ENCODE peak calls at places on chromosomes 16 and 17, in six cellular contexts. S is IMR-90, T is fibroblast of the aortic adventitia, P is HCT116, R is RWPE1, V is GM06990. G is an unnamed sample.

GRCh38 chr17:50127661-50128361 is 2.1 kb downstream of the SAMD14 start:
- DNase-seq in S (peak; percentile 45), P (no peak), T (no peak), V (no peak), R (no peak), G (no peak)

GRCh38 chr16:79712273-79712672 is 111.7 kb upstream of the MAF start:
- DNase-seq in S (no peak), P (no peak), R (no peak), V (no peak), T (no peak), G (no peak)

GRCh38 chr16:777826-778225 is 10.4 kb downstream of the RPUSD1 start:
- DNase-seq in V (no peak), S (peak; percentile 19), R (no peak), T (no peak), P (no peak), G (no peak)

GRCh38 chr16:27401768-27402568 is at the start of gene IL21R:
- DNase-seq in T (peak; percentile 59), V (peak; percentile 95), S (peak; percentile 61), R (no peak), P (no peak), G (peak; percentile 84)

GRCh38 chr17:50950002-50950877 is 84.1 kb upstream of the TOB1 start:
- DNase-seq in T (peak; percentile 89), P (peak; percentile 88), S (peak; percentile 84), V (peak; percentile 63), R (peak; percentile 95), G (peak; percentile 79)

GRCh38 chr17:40553694-40554534 is 11.4 kb downstream of the CCR7 start:
- DNase-seq in P (no peak), S (peak; percentile 43), V (no peak), R (no peak), T (peak; percentile 80), G (no peak)

GRCh38 chr16:69693916-69694315 is 32.4 kb downstream of the NQO1 start:
- DNase-seq in P (no peak), S (no peak), R (no peak), V (no peak), T (no peak), G (no peak)

GRCh38 chr17:29710891-29711418 is 88.2 kb upstream of the CORO6 start:
- DNase-seq in S (peak; percentile 56), P (no peak), R (peak; percentile 93), T (peak; percentile 47), V (no peak), G (no peak)

DNA sequence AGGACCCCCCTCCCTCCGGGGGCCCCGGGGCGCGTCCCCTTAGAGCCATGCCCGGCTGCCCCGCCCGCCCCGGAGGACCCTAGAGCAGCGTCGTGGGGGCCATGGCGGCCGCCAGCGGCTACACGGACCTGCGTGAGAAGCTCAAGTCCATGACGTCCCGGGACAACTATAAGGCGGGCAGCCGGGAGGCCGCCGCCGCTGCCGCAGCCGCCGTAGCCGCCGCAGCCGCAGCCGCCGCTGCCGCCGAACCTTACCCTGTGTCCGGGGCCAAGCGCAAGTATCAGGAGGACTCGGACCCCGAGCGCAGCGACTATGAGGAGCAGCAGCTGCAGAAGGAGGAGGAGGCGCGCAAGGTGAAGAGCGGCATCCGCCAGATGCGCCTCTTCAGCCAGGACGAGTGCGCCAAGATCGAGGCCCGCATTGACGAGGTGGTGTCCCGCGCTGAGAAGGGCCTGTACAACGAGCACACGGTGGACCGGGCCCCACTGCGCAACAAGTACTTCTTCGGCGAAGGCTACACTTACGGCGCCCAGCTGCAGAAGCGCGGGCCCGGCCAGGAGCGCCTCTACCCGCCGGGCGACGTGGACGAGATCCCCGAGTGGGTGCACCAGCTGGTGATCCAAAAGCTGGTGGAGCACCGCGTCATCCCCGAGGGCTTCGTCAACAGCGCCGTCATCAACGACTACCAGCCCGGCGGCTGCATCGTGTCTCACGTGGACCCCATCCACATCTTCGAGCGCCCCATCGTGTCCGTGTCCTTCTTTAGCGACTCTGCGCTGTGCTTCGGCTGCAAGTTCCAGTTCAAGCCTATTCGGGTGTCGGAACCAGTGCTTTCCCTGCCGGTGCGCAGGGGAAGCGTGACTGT is 747 bp downstream of the ALKBH5 start:
- DNase-seq in V (peak; percentile 64), S (peak; percentile 55), R (no peak), P (no peak), T (peak; percentile 42), G (peak; percentile 45)
- TF ChIP-seq CTCF in V (peak; percentile 15), S (no peak), R (no peak), P (no peak), T (no peak), G (peak; percentile 19)

GRCh38 chr16:88394426-88394825 is 11.7 kb downstream of the ZNF469 start:
- DNase-seq in T (no peak), R (no peak), P (no peak), V (no peak), S (no peak), G (no peak)

GRCh38 chr16:88393034-88393433 is 10.3 kb downstream of the ZNF469 start:
- DNase-seq in T (no peak), P (no peak), S (no peak), V (no peak), R (no peak), G (no peak)

GRCh38 chr16:88392111-88392510 is 9.4 kb downstream of the ZNF469 start:
- DNase-seq in R (no peak), V (no peak), S (no peak), P (no peak), T (no peak), G (no peak)

GRCh38 chr16:88392616-88393015 is 9.9 kb downstream of the ZNF469 start:
- DNase-seq in R (no peak), V (no peak), P (no peak), S (no peak), T (no peak), G (no peak)

DNA sequence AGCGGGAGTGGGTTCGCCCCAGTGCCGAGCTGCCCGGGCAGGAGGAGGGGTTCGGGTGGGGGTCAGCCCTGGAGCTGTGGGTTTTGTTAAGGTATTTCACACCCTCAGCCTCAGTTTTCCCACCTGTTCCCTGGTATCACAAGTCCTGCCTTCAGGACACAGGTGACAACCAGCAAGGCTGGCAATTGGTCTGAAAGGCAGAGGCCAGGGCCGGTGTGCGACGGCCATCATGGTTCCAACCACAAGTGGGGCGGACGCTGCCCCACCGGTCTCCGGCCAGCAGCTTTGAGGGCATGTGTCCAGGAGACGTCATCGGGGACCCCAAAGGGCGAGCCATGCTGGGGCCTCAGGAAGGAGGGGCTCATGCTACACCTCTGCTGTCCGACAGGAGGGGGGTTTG is 10.8 kb downstream of the ZNF469 start:
- DNase-seq in V (no peak), R (no peak), S (no peak), T (no peak), P (no peak), G (no peak)
- TF ChIP-seq CTCF in V (no peak), R (no peak), S (no peak), T (no peak), P (no peak), G (no peak)

GRCh38 chr16:56267888-56268287 is 76.6 kb downstream of the GNAO1 start:
- DNase-seq in V (no peak), T (no peak), S (no peak), P (no peak), R (no peak), G (no peak)

GRCh38 chr16:56269276-56269675 is 78.0 kb downstream of the GNAO1 start:
- DNase-seq in R (no peak), S (no peak), V (no peak), T (no peak), P (no peak), G (no peak)

GRCh38 chr16:56270828-56271227 is 79.5 kb downstream of the GNAO1 start:
- DNase-seq in V (no peak), R (no peak), S (no peak), P (no peak), T (no peak), G (no peak)

GRCh38 chr16:56268799-56269198 is 77.5 kb downstream of the GNAO1 start:
- DNase-seq in V (no peak), P (no peak), R (no peak), T (no peak), S (no peak), G (no peak)

DNA sequence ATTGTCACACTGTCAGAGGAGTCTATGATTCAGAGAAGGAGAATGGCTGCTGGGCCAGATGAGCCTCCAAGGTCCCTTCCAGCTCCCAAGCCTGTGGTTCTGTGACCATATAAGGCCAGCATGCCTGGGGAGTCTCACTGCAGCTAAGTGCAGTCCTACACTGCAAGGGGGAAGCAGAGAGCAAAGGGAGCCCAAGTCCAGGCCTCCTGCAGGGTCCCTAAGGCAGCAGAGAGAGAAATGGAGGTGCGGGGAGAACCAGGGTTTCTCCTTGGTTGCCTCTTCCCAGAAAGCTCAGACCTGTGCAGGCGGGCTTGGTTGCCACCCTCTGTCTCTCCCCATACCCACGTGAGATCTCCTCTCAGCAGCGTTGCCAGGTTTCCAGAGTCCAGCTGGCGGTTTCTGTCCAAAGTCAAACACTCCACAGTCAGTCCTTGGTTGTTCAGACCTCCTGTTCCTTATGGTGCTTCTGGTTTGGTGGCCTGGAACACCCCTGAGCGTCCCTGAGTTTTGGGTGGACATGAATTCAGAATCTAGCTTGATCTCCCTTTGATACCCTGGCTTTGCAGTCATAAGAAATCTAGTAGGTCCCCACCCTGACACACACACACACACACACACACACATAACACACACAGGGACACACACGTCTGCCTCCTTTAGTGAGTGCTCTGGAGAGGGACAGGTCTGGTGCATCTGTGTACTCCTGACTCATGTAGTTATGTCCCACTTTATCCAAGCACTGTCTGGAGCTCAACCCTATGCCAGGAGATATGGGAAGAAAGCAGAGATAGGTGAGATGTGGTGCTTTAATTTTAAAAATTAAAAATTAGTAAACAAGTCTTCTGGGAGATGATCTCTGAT is 78.8 kb downstream of the GNAO1 start:
- DNase-seq in P (no peak), R (no peak), V (no peak), T (peak; percentile 22), S (peak; percentile 86), G (no peak)
- TF ChIP-seq CTCF in P (no peak), R (no peak), V (no peak), T (peak; percentile 27), S (peak; percentile 52), G (no peak)

GRCh38 chr17:74858672-74859438 is 830 bp downstream of the GRIN2C start:
- DNase-seq in V (no peak), T (no peak), P (no peak), R (no peak), S (no peak), G (no peak)

GRCh38 chr17:74860999-74861553 is 1.4 kb upstream of the GRIN2C start:
- DNase-seq in R (no peak), S (no peak), T (no peak), V (no peak), P (no peak), G (no peak)

GRCh38 chr17:74861554-74862107 is 1.9 kb upstream of the GRIN2C start:
- DNase-seq in S (no peak), R (no peak), P (no peak), V (no peak), T (no peak), G (no peak)

GRCh38 chr17:74860229-74860998 is 729 bp upstream of the GRIN2C start:
- DNase-seq in T (no peak), S (no peak), P (no peak), R (no peak), V (no peak), G (no peak)

DNA sequence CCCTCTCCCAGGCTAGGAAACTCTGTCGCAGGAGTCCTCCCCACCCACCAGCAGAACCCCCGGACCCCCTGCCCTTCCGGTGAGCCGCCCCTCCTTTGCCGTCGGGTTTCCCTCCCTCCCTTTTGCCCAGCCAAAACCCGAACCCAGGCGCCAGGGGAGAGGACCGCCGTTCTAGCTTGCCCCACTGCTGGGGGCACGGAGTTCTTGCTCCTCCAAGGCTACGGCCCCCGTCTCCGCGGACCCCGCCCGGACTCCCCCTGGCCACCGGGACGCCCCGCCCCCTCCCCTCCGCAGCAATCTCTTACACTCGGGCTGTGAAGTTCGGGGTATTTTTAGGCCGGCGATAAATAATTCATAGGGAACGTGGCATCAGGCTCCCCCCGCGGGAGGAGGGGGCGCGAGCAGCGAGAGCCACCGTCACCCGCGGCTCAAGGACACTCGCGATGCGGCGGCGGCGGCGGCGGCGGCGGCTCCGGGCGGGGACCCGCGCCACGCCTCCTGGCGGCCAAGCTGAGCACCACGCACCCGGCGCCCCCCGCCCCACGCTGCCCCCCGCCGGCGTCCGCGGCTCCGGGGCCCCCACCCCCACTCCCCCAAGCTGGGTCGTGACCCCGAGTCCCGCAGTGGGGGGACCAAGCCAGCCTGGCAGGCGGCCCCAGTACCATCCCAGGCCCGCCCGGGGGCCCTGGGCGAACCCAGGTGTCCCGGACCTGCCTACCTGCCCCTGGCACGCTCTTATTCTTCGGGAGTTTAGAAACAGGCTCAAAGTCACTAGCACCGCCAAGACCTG is at the start of gene GRIN2C:
- DNase-seq in S (no peak), P (no peak), V (no peak), R (no peak), T (no peak), G (peak; percentile 53)
- TF ChIP-seq CTCF in S (peak; percentile 24), P (no peak), V (no peak), R (peak; percentile 60), T (no peak), G (peak; percentile 16)